ENCODE peak calls at places on chromosomes 16 and 17, in six cellular contexts. Q, D, A, E, P and C are unnamed samples.
A peak's percentile ranks its signal among the peaks of the same experiment; 100 is the strongest.

GRCh38 chr17:36888236-36888957 is 48.9 kb upstream of the LHX1 start:
- DNase-seq in Q (no peak), D (no peak), A (no peak), E (no peak), P (no peak), C (no peak)

GRCh38 chr17:68613739-68614298 is 12.7 kb upstream of the FAM20A start:
- DNase-seq in Q (no peak), D (peak; percentile 48), A (peak; percentile 89), E (peak; percentile 37), P (peak; percentile 66), C (peak; percentile 48)

GRCh38 chr16:56625943-56626654 is 518 bp downstream of the MT1E start:
- DNase-seq in Q (peak; percentile 86), D (peak; percentile 91), A (no peak), E (no peak), P (no peak), C (no peak)

GRCh38 chr16:74700206-74701040 is at the start of gene MLKL:
- DNase-seq in Q (peak; percentile 26), D (peak; percentile 73), A (peak; percentile 54), E (peak; percentile 36), P (no peak), C (no peak)

GRCh38 chr17:83160443-83161297 is 81.3 kb downstream of the METRNL start:
- DNase-seq in Q (no peak), D (no peak), A (no peak), E (no peak), P (no peak), C (no peak)

GRCh38 chr17:60139438-60140285 is 10.1 kb upstream of the CA4 start:
- DNase-seq in Q (peak; percentile 58), D (peak; percentile 75), A (peak; percentile 89), E (peak; percentile 46), P (peak; percentile 92), C (peak; percentile 74)

GRCh38 chr17:8867361-8867981 is at the start of gene PIK3R6:
- DNase-seq in Q (no peak), D (no peak), A (peak; percentile 21), E (no peak), P (no peak), C (no peak)

GRCh38 chr16:27437946-27438345 is 36.0 kb downstream of the IL21R start:
- DNase-seq in Q (no peak), D (no peak), A (no peak), E (no peak), P (peak; percentile 17), C (no peak)

GRCh38 chr16:24478401-24478800 is 61.0 kb upstream of the RBBP6 start:
- DNase-seq in Q (no peak), D (no peak), A (no peak), E (no peak), P (no peak), C (no peak)

GRCh38 chr16:77881355-77882003 is 93.1 kb downstream of the VAT1L start:
- DNase-seq in Q (no peak), D (no peak), A (no peak), E (no peak), P (no peak), C (no peak)

GRCh38 chr17:39702901-39703893 is 3.3 kb downstream of the ERBB2 start:
- DNase-seq in Q (peak; percentile 11), D (peak; percentile 77), A (no peak), E (peak; percentile 96), P (no peak), C (no peak)

GRCh38 chr16:26569793-26570192 is 496.9 kb upstream of the C16orf82 start:
- DNase-seq in Q (no peak), D (no peak), A (peak; percentile 63), E (no peak), P (no peak), C (peak; percentile 12)

GRCh38 chr16:83066881-83067280 is 440.1 kb downstream of the CDH13 start:
- DNase-seq in Q (no peak), D (no peak), A (no peak), E (no peak), P (no peak), C (no peak)

GRCh38 chr17:31147507-31148202 is 52.9 kb downstream of the NF1 start:
- DNase-seq in Q (no peak), D (peak; percentile 44), A (no peak), E (peak; percentile 33), P (no peak), C (no peak)

GRCh38 chr16:12061336-12062055 is 85.0 kb downstream of the SNX29 start:
- DNase-seq in Q (peak; percentile 36), D (peak; percentile 39), A (no peak), E (peak; percentile 61), P (no peak), C (no peak)

GRCh38 chr17:37697331-37697730 is 47.5 kb downstream of the HNF1B start:
- DNase-seq in Q (no peak), D (no peak), A (no peak), E (no peak), P (no peak), C (no peak)

GRCh38 chr16:66026211-66026610 is 340.3 kb upstream of the CDH5 start:
- DNase-seq in Q (no peak), D (no peak), A (peak; percentile 70), E (no peak), P (peak; percentile 49), C (no peak)

GRCh38 chr17:31532161-31532515 is 140.7 kb downstream of the RAB11FIP4 start:
- DNase-seq in Q (no peak), D (no peak), A (no peak), E (no peak), P (no peak), C (no peak)

DNA sequence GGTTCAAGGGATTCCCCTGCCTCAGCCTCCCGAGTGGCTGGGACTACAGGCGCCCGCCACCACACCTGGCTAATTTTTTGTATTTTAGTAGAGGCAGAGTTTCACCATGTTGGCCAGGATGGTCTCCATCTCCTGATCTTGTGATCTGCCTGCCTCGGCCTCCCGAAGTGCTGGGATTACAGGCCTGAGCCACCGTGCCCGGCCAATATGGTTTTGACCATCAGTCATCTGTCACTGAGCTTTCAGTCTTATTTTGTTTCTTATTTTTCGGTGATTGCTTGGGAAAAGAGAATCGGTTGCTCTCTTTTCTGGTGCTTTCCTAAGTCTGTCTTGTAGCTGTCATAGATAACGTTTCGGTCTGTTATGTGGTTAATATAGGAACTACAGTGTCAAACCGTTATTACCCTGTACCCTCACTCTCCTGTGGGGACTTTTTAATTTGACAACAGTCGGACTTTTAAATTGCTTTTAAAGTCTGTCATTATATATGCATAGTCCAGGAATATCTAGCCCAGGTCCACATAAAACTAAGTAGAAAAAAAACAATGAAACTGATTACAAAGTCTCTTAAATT is 453.4 kb downstream of the KCNJ18 start:
- DNase-seq in Q (no peak), D (no peak), A (no peak), E (no peak), P (no peak), C (no peak)
- H3K9me3 ChIP-seq in Q (peaks cover 2% of the 10 kb centered on the region), D (peaks cover 12% of the 10 kb centered on the region), A (peaks cover 63% of the 10 kb centered on the region), E (no peaks in the 10 kb centered on the region), P (peaks cover 30% of the 10 kb centered on the region), C (no peaks in the 10 kb centered on the region)

DNA sequence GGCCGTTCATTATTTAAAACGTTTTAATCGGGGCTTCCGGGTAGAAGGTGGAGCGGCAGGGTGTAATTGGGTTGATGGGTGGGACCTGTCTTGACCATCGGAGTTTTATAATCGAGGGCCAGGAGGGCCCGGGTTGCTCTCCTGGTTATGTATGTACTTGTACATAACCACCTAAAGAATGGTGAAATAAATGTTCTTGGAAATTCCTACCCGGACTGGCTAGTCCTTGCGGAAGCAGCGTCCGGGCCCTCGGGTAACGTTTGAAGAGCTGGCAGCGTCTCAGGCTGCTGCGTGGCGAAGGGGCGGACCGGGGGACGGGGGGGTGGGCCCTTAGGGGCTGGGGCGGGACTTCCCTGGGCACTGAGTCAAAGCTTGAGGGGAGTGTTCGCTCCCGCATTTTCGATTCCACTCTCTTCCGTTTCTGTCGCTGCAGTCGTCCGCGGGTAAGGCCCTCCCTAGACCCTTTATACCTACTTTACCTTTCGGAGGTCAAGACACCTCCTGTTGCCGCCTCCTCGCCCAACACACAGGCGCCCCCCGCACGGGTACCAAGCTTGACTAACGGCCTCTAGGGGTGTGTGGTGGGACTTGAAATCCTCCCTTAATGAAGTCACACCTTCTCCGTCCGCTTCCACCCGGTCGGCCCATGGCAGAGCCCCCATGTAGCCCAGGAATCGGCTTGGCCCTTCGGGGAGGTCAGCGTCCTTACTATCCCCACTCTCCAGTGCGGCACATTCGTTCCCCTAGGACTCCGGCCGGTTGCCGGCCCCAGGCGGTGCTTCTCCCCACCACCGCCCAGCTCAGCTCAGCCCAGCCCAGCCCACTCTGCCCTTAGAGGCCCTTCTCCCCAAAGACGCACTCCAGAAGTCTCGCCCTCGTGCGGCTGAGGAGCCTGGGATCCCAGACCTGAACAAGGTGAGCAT is at the start of gene TMEM106A:
- DNase-seq in Q (peak; percentile 85), D (peak; percentile 91), A (peak; percentile 89), E (peak; percentile 91), P (peak; percentile 85), C (peak; percentile 52)
- H3K4ac ChIP-seq in Q (peak within 1 kb of the TSS; percentile 92), D (peak within 1 kb of the TSS; percentile 37), A (no peak within 1 kb of the TSS), E (no peak within 1 kb of the TSS), P (no peak within 1 kb of the TSS), C (no peak within 1 kb of the TSS)

GRCh38 chr16:30046178-30046577 is 15.1 kb upstream of the TLCD3B start:
- DNase-seq in Q (no peak), D (no peak), A (no peak), E (no peak), P (no peak), C (no peak)

GRCh38 chr16:30041841-30042240 is 10.8 kb upstream of the TLCD3B start:
- DNase-seq in Q (peak; percentile 46), D (peak; percentile 52), A (no peak), E (no peak), P (no peak), C (no peak)

GRCh38 chr16:30049871-30050270 is 15.7 kb upstream of the ALDOA start:
- DNase-seq in Q (no peak), D (no peak), A (no peak), E (no peak), P (no peak), C (no peak)

GRCh38 chr16:30051518-30051917 is 14.0 kb upstream of the ALDOA start:
- DNase-seq in Q (peak; percentile 70), D (peak; percentile 86), A (no peak), E (no peak), P (no peak), C (no peak)

DNA sequence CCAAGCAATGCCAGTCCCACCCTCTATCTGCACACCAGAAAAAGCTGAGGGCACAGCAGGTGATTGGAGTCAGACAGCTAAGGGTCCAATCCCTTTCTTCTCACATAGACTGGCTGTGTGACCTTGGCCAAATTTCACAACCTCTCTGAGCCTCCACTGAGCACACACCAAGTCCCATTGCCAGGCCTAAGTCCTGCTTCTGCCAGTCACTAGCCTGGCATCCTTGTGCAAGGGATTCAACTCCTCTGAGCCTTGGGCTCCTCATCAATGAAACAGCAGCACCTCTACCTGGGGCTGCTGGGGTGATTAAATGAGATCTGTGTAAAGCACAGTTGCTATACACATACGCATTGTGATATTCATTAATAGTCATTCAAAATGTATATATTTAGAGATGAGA is 15.5 kb upstream of the TLCD3B start:
- DNase-seq in Q (no peak), D (no peak), A (no peak), E (no peak), P (no peak), C (no peak)
- H3K9me3 ChIP-seq in Q (no peaks in the 10 kb centered on the region), D (no peaks in the 10 kb centered on the region), A (no peaks in the 10 kb centered on the region), E (peaks cover 7% of the 10 kb centered on the region), P (no peaks in the 10 kb centered on the region), C (no peaks in the 10 kb centered on the region)

GRCh38 chr16:89873822-89874689 is 664 bp downstream of the TCF25 start:
- DNase-seq in Q (peak; percentile 95), D (peak; percentile 94), A (peak; percentile 95), E (peak; percentile 91), P (peak; percentile 98), C (peak; percentile 93)
- H3K4ac ChIP-seq in Q (peak overlapping the region; percentile 99), D (peak overlapping the region; percentile 92), A (no peak overlapping the region), E (peak overlapping the region; percentile 89), P (no peak overlapping the region), C (no peak overlapping the region)